ENCODE peak calls at places on chromosomes 12 and 14, in eight cellular contexts. P is WTC11, F is IMR-90, B is GM12878, M is K562, Y is A549, G is HepG2, E is SK-N-SH. C is an unnamed sample.

GRCh38 chr12:126457776-126458175 is 1392.5 kb downstream of the AACS start:
- DNase-seq in P (no peak), F (no peak), B (no peak), M (no peak), Y (no peak), G (no peak), E (no peak), C (no peak)

GRCh38 chr12:66529934-66530333 is 148.9 kb downstream of the GRIP1 start:
- DNase-seq in P (no peak), F (no peak), B (no peak), M (no peak), Y (no peak), G (no peak), E (no peak), C (no peak)

GRCh38 chr12:117013726-117014125 is 85.5 kb downstream of the TESC start:
- DNase-seq in P (no peak), F (peak), B (no peak), M (no peak), Y (no peak), G (no peak), E (no peak), C (no peak)

GRCh38 chr14:50828738-50829471 is 2.1 kb downstream of the NIN start:
- DNase-seq in P (no peak), F (no peak), B (no peak), M (no peak), Y (no peak), G (no peak), E (no peak), C (no peak)

GRCh38 chr14:25007832-25008231 is 42.1 kb downstream of the STXBP6 start:
- DNase-seq in P (no peak), F (no peak), B (no peak), M (no peak), Y (peak), G (no peak), E (no peak), C (no peak)

GRCh38 chr12:4809013-4809448 is 88.8 kb downstream of the GALNT8 start:
- DNase-seq in P (peak), F (no peak), B (no peak), M (no peak), Y (no peak), G (no peak), E (peak), C (peak)

GRCh38 chr12:66024966-66025365 is 105.6 kb downstream of the LLPH start:
- DNase-seq in P (no peak), F (no peak), B (no peak), M (no peak), Y (no peak), G (no peak), E (no peak), C (no peak)

GRCh38 chr14:96250545-96250944 is 5.5 kb upstream of the BDKRB1 start:
- DNase-seq in P (no peak), F (no peak), B (no peak), M (no peak), Y (no peak), G (no peak), E (no peak), C (no peak)

GRCh38 chr14:48373993-48374392 is 698.6 kb upstream of the MDGA2 start:
- DNase-seq in P (no peak), F (no peak), B (no peak), M (no peak), Y (no peak), G (no peak), E (no peak), C (no peak)

GRCh38 chr12:25397001-25397400 is 146.3 kb upstream of the KRAS start:
- DNase-seq in P (no peak), F (no peak), B (no peak), M (no peak), Y (no peak), G (no peak), E (no peak), C (no peak)

GRCh38 chr14:65079201-65079600 is 23.1 kb downstream of the MAX start:
- DNase-seq in P (no peak), F (no peak), B (no peak), M (no peak), Y (no peak), G (no peak), E (no peak), C (no peak)
- TF ChIP-seq USF2 in P (no peak), F (no peak), B (no peak), M (no peak), Y (no peak), G (no peak), E (no peak), C (no peak)

DNA sequence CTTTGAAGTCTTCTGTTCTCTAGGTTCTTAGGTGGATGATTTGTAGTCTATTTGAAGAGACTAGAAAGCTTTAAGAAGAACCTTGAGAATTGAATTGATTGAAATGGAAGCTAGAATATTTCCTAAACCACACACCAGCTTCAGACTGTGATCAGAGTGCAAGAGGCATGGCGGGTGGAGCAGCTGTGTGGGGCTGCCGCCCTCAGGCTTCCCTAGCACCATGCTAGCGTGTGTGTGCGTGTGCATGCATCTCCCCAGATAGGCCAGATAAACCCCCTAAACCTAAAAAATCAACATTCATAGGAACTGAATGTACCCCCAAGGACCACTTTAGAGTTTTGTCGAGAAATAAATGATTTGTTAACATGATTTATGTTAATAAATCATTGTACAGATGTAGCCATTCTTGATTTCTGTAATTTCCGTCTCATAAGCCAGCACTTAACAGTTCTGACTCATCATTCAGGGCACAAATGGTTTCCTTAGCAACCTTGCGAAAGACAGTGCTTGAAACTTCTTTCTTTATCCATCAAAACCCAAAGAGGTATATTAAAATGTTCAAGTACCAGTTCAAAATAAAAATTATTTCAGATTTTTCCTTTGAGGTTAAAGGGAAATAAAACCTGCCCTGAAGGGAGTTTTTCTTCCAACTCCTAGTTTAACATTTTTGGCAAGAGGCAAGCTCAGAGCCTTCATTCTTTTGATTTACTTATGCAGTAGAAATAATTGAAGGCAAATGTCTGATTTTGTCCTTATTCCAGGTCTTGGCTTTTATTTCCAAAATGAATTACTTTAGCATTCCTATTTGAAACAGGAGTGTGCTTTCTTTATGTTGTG is 206.2 kb upstream of the RGS6 start:
- DNase-seq in P (no peak), F (peak), B (no peak), M (no peak), Y (peak), G (no peak), E (no peak), C (no peak)
- TF ChIP-seq USF2 in P (no peak), F (no peak), B (no peak), M (no peak), Y (no peak), G (no peak), E (no peak), C (no peak)

DNA sequence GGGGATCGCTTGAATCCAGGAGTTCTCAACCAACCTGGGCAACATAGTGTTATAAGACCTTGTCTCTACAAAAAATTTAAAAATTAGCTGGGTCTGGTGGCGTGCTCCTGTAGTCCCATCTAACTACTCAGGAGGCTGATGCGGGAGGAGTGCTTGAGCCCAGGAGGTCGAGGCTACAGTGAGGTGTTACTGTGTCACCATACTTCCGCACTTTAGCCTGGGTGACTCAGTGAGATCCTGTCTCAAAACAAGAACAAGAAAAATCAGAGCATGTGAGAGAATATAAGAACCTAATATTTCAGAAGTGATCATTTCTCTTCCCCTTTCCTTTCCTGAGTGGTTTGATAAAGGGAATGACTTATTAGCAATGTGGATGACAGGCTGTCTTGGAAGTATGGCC is 9.5 kb downstream of the TRAF3 start:
- DNase-seq in P (no peak), F (peak), B (no peak), M (no peak), Y (no peak), G (no peak), E (no peak), C (no peak)
- TF ChIP-seq USF2 in P (no peak), F (no peak), B (no peak), M (no peak), Y (no peak), G (no peak), E (no peak), C (no peak)

DNA sequence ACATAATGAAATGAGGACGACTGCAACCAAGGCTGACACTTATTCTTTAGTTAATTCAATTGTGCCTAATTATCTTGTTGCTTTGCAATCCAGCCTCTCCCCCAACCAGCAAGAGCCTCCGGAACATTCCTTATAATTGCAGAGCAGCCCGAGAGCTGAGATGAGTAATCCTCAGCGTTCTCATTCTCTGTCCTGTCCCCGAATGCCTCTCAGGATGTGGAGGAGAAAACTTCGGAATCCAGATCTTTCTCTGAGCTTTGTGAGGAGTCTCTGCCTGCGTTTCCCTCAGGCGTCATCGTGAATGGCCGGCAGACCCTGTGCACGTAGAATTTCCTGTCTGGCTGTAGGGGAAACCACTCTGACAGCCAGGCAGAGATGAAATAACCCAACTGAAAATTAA is 160.5 kb upstream of the DIO3 start:
- DNase-seq in P (no peak), F (peak), B (no peak), M (no peak), Y (no peak), G (no peak), E (no peak), C (no peak)
- TF ChIP-seq USF2 in P (no peak), F (no peak), B (no peak), M (no peak), Y (no peak), G (no peak), E (no peak), C (no peak)

GRCh38 chr14:66746316-66747006 is 238.5 kb downstream of the GPHN start:
- DNase-seq in P (no peak), F (peak), B (no peak), M (peak), Y (peak), G (peak), E (peak), C (no peak)
- TF ChIP-seq USF2 in P (no peak), F (no peak), B (no peak), M (no peak), Y (no peak), G (no peak), E (no peak), C (no peak)

DNA sequence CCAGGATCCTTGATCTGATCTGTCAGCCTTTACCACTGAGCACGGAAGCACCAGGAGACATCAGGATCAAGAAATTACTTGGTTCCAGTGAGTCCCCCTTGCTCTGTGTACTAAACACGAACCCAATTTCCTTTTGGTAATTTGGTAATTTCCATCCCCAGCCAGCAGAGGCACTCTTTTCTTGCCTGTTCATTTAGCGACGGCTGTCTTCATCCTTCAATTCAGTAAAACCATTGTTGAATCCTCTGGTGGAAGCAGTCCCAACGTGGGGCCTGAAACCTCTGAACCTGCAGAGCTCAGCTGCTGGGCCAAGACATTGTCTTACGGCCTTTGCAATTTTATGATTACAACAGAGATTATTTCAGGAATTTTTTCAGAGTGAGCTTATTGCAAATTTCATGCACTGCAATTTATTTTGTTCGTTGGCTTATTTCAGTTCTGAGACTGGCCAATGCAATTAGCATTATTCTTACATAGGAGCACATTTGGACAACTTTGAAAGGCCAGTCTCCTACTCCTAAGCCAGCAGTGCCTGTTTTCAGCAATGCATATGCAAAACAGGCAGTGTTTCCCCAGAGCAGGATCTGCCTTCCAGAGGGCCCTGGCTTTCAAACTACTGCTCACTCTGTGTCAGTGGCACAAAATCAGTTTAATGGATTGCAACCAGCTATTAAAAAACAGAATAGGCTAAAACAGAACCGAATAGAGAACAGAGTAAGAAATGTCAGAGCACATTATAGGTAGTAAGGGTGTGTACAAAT is 372.9 kb upstream of the TMEM132C start:
- DNase-seq in P (no peak), F (no peak), B (no peak), M (peak), Y (peak), G (no peak), E (no peak), C (peak)
- TF ChIP-seq USF2 in P (no peak), F (no peak), B (no peak), M (no peak), Y (no peak), G (no peak), E (no peak), C (no peak)

DNA sequence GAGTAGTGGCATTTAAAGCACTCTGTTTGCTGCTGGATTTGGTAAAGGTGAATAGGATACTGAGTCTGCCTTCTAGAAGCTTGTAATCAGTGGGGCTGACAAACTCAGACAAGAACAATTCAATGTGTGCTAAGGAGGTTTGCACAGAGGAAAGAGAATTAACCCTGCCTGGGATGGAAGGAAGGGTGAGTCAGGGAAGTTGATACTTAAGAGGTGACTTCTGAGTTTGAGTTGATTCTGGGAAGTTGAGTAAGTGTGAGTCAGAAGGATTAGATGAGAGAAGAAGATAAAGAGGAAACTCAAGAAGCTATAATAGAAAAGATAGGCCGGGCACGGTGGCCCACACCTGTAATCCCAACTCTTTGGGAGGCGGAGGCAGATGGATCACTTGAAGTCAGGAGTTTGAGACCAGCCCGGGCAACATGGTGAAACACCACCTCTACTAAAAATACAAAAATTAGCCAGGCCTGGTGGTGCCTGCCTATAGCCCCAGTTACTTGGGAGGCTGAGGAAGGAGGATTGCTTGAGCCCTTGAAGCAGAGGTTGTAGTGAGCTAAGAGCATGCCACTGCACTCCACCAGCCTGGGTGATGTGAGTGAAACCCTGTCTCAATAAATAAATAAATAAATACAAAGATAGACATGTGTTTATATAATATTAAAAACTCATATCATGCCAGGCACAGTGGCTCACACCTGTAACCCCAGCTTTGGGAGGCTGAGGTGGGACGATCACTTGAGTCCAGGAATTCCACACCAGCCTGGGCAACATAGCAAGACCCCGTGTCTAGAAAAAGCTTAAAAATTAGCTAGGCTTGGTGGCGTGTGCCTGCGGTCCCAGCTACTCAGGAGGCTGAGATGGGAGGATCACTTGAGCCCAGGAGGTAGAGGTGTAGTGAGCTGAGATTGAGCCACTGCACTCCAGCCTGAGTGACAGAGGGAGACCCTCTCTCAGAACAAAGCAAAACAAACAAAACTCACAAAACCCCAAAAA is 126.8 kb upstream of the CPM start:
- DNase-seq in P (no peak), F (peak), B (no peak), M (peak), Y (peak), G (no peak), E (no peak), C (no peak)
- TF ChIP-seq USF2 in P (no peak), F (no peak), B (no peak), M (no peak), Y (no peak), G (no peak), E (no peak), C (no peak)

GRCh38 chr12:1773937-1774655 is 46.3 kb upstream of the LRTM2 start:
- DNase-seq in P (no peak), F (peak), B (no peak), M (no peak), Y (no peak), G (no peak), E (no peak), C (no peak)
- TF ChIP-seq USF2 in P (no peak), F (no peak), B (no peak), M (no peak), Y (no peak), G (no peak), E (no peak), C (no peak)

GRCh38 chr14:89899917-89900680 is 54.4 kb downstream of the EFCAB11 start:
- DNase-seq in P (no peak), F (peak), B (no peak), M (peak), Y (no peak), G (peak), E (peak), C (no peak)
- TF ChIP-seq USF2 in P (no peak), F (no peak), B (no peak), M (no peak), Y (no peak), G (no peak), E (no peak), C (no peak)

GRCh38 chr12:57473886-57474285 is 5.8 kb downstream of the ARHGAP9 start:
- DNase-seq in P (no peak), F (no peak), B (no peak), M (no peak), Y (no peak), G (no peak), E (no peak), C (no peak)

GRCh38 chr12:57474862-57475261 is 4.8 kb downstream of the ARHGAP9 start:
- DNase-seq in P (no peak), F (no peak), B (no peak), M (no peak), Y (no peak), G (no peak), E (no peak), C (no peak)

GRCh38 chr12:57476162-57476992 is 3.3 kb downstream of the ARHGAP9 start:
- DNase-seq in P (peak), F (no peak), B (no peak), M (no peak), Y (no peak), G (no peak), E (no peak), C (peak)

GRCh38 chr12:57474430-57474829 is 5.2 kb downstream of the ARHGAP9 start:
- DNase-seq in P (no peak), F (no peak), B (no peak), M (peak), Y (no peak), G (no peak), E (no peak), C (no peak)

GRCh38 chr12:57475271-57476161 is 4.2 kb downstream of the ARHGAP9 start:
- DNase-seq in P (peak), F (no peak), B (no peak), M (no peak), Y (no peak), G (no peak), E (peak), C (peak)
- TF ChIP-seq USF2 in P (peak), F (no peak), B (no peak), M (no peak), Y (no peak), G (no peak), E (no peak), C (no peak)